ENCODE peak calls at places on chromosomes 7 and 10, in six cellular contexts. W is HepG2, A is HL-60, U is GM23338, D is A549, B is HCT116. S is an unnamed sample.

GRCh38 chr7:87363342-87363741 is 17.9 kb downstream of the CROT start:
- DNase-seq in W (no peak), B (no peak), U (no peak), A (no peak), D (no peak), S (no peak)

GRCh38 chr10:7277874-7278273 is 133.0 kb downstream of the SFMBT2 start:
- DNase-seq in U (no peak), D (no peak), W (no peak), B (no peak), A (no peak), S (no peak)

GRCh38 chr10:17782921-17783665 is 26.1 kb upstream of the MRC1 start:
- DNase-seq in B (no peak), A (no peak), W (no peak), D (peak), U (no peak), S (no peak)

GRCh38 chr10:62581351-62581750 is 207.2 kb downstream of the ZNF365 start:
- DNase-seq in D (no peak), A (no peak), B (no peak), U (no peak), W (no peak), S (no peak)

GRCh38 chr7:152336754-152337368 is 98.9 kb downstream of the KMT2C start:
- DNase-seq in B (peak), W (peak), U (peak), A (no peak), D (peak), S (peak)

GRCh38 chr10:17735166-17735941 is 16.6 kb upstream of the TMEM236 start:
- DNase-seq in U (no peak), A (no peak), W (no peak), D (no peak), B (no peak), S (no peak)

GRCh38 chr10:101075775-101076174 is 14.0 kb downstream of the KAZALD1 start:
- DNase-seq in U (no peak), A (no peak), B (no peak), D (no peak), W (no peak), S (no peak)

GRCh38 chr7:139452948-139453672 is 30.4 kb downstream of the KLRG2 start:
- DNase-seq in B (no peak), W (no peak), A (no peak), U (peak), D (no peak), S (no peak)

GRCh38 chr7:111954474-111955311 is 251.5 kb downstream of the DOCK4 start:
- DNase-seq in A (no peak), B (no peak), U (no peak), W (no peak), D (no peak), S (no peak)

GRCh38 chr7:17095001-17095574 is 203.4 kb upstream of the AHR start:
- DNase-seq in W (no peak), B (no peak), A (no peak), D (peak), U (no peak), S (no peak)

GRCh38 chr10:129704225-129704624 is 237.2 kb downstream of the MGMT start:
- DNase-seq in D (no peak), U (no peak), W (no peak), A (no peak), B (no peak), S (no peak)

GRCh38 chr10:118300266-118300665 is 41.9 kb downstream of the FAM204A start:
- DNase-seq in D (no peak), B (no peak), U (no peak), W (no peak), A (no peak), S (no peak)

GRCh38 chr7:147053761-147054160 is 937.2 kb downstream of the CNTNAP2 start:
- DNase-seq in B (no peak), W (no peak), U (peak), A (no peak), D (no peak), S (no peak)
- TF ChIP-seq CTCF in B (no peak), W (no peak), U (no peak), A (no peak), D (no peak), S (no peak)

DNA sequence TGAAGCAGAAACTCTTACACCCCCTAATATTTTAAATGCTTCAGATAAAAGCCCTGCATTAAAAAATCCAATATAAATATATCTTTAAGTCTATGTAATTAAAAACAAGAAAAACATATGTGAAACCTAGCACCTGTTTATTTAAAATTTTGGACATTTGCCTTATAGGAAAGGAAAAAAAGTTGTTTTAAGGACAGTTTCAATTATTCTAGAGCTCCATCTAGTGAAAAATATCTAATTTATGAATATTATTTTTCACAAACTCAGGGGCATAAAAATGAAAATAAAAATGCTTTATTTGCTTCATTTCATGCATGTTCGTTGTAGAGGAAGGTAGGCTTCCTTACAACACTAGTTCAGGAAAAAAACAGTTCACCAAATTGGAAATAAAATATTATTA is 26.1 kb downstream of the ENKUR start:
- DNase-seq in A (no peak), D (no peak), U (no peak), W (no peak), B (no peak), S (no peak)
- TF ChIP-seq REST in A (no peak), D (no peak), U (no peak), W (no peak), B (no peak), S (no peak)

GRCh38 chr10:123855013-123855684 is 36.5 kb downstream of the CPXM2 start:
- DNase-seq in D (no peak), U (no peak), B (no peak), W (no peak), A (no peak), S (no peak)
- TF ChIP-seq CTCF in D (no peak), U (no peak), B (no peak), W (no peak), A (no peak), S (no peak)

GRCh38 chr7:37945336-37945735 is 24.9 kb downstream of the EPDR1 start:
- DNase-seq in A (no peak), D (no peak), U (no peak), B (no peak), W (peak), S (no peak)

GRCh38 chr7:37944737-37945054 is 24.3 kb downstream of the EPDR1 start:
- DNase-seq in U (no peak), B (no peak), W (no peak), D (no peak), A (no peak), S (no peak)

GRCh38 chr7:37942934-37943610 is 22.6 kb downstream of the EPDR1 start:
- DNase-seq in B (no peak), U (peak), A (no peak), D (peak), W (peak), S (peak)

GRCh38 chr7:37947138-37947839 is 26.8 kb downstream of the EPDR1 start:
- DNase-seq in U (no peak), B (no peak), D (no peak), W (no peak), A (no peak), S (no peak)

GRCh38 chr7:37943905-37944736 is 23.7 kb downstream of the EPDR1 start:
- DNase-seq in D (no peak), A (no peak), B (no peak), W (peak), U (no peak), S (no peak)
- TF ChIP-seq REST in D (no peak), A (no peak), B (no peak), W (no peak), U (no peak), S (no peak)

DNA sequence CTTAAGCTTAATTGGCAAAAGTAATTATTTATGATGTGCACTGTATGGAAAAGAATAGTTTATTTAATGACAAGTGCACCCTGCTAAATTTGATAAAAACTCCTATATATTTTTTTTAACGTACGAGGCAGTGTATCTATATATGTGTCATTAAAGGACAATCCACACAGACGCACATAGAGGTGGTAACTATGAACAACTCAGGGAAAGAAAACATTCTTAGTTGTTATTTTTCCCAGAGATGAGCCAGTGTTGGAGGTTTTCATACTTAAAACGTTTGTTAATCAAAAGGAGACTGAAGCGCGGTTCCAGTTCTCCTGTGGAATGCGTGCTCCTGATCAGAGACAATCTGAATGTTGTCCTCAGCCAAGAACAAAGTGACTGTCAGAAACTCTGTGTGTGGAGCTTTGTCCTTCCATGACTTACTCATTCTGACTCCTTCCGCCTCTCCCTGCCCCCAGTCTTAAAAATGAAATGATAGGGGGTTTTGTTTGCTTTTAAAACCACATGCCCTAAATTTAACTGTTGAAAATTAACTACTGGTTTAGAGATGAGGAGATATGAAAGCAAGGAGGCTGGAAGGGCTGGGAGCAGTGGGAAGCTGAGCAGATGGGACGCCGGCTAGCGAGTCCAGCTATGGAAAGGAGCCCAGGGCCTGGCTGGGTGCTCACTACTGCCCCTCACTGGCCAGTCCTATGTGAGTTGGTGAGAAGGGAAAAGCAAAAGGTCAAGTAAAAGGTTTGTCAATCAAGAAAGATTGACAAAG is 99.6 kb downstream of the SVIL start:
- DNase-seq in B (peak), A (no peak), U (peak), W (peak), D (peak), S (peak)
- TF ChIP-seq CTCF in B (peak), A (no peak), U (peak), W (peak), D (peak), S (peak)

DNA sequence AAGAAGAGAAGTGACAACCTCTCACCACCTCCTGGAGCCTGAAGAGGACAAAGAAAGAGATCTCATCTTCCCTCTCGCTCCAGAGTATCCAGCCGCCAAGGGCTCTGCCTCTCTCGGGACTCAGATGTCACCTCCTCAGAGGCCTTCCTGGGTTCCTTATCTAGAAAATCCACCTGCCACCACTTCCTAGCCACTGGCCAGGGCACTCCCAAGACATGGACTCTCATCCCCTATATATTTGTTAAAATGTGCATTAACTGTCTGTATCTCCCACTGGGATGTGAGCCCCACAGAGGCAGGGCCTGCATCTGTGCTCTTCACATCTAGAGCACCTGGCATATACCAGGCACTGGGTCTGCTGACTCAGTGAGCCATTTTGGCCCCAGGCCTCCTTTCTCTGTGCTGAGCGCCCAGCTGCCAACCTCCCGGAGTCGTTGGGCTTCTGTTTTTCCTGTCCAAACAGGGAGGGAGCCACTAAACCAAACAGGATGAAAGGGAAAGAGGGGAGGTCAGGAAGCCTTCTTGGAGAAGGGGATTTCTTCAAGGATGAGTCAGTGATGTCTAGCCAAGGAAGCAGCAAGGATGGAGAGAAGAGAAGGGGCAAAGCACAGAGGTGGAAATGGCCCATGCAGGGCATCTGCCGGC is 58.9 kb downstream of the KCNMA1 start:
- DNase-seq in W (no peak), U (no peak), A (no peak), D (peak), B (no peak), S (no peak)
- TF ChIP-seq REST in W (no peak), U (no peak), A (no peak), D (no peak), B (no peak), S (no peak)

DNA sequence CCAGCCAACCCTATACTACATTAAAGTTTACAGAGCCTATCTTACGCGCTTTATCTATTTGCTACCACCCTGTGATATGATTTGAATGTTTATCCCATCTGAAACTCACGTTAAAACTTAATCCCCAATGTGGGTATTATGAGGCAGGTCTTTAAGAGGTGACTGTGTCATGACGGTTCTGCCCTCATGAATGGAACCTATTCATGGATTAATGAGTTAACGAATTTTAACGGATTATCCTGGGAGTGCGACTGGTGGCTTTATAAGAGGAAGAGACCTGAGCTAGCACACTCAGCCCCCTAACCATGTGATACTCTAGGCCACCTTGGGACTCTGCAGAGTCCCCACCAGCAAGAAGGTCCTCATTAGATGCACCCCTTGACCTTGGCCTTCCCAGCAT is 37.8 kb downstream of the SRPK2 start:
- DNase-seq in B (no peak), U (no peak), D (no peak), A (no peak), W (no peak), S (no peak)
- TF ChIP-seq CTCF in B (no peak), U (no peak), D (no peak), A (no peak), W (no peak), S (no peak)

GRCh38 chr7:113763226-113763625 is 155.6 kb downstream of the PPP1R3A start:
- DNase-seq in U (no peak), B (no peak), W (no peak), A (no peak), D (no peak), S (no peak)

GRCh38 chr7:113774182-113774807 is 144.5 kb downstream of the PPP1R3A start:
- DNase-seq in A (no peak), D (peak), W (peak), U (peak), B (peak), S (peak)

GRCh38 chr7:113764401-113765035 is 154.3 kb downstream of the PPP1R3A start:
- DNase-seq in B (no peak), A (no peak), W (no peak), D (no peak), U (no peak), S (no peak)

GRCh38 chr7:113770146-113770738 is 148.6 kb downstream of the PPP1R3A start:
- DNase-seq in A (no peak), D (no peak), U (no peak), W (no peak), B (no peak), S (no peak)

GRCh38 chr7:113768256-113768847 is 150.5 kb downstream of the PPP1R3A start:
- DNase-seq in A (no peak), U (no peak), B (no peak), D (no peak), W (no peak), S (no peak)
- TF ChIP-seq REST in A (no peak), U (no peak), B (no peak), D (no peak), W (no peak), S (no peak)

GRCh38 chr7:55066938-55067337 is 48.1 kb downstream of the EGFR start:
- DNase-seq in U (no peak), D (no peak), B (no peak), W (no peak), A (no peak), S (no peak)

GRCh38 chr7:55066479-55066878 is 47.7 kb downstream of the EGFR start:
- DNase-seq in D (peak), U (peak), W (peak), A (no peak), B (no peak), S (no peak)

GRCh38 chr7:55065079-55065478 is 46.3 kb downstream of the EGFR start:
- DNase-seq in W (no peak), B (peak), U (no peak), A (no peak), D (peak), S (peak)

GRCh38 chr7:55063633-55064032 is 44.8 kb downstream of the EGFR start:
- DNase-seq in W (no peak), U (no peak), D (no peak), B (no peak), A (no peak), S (no peak)

GRCh38 chr7:55065511-55066229 is 46.9 kb downstream of the EGFR start:
- DNase-seq in U (peak), D (peak), W (peak), A (no peak), B (peak), S (peak)
- TF ChIP-seq CTCF in U (no peak), D (no peak), W (peak), A (no peak), B (no peak), S (no peak)

S was measured in Panc1.